ENCODE peak calls at places on chromosome 6, in seven cellular contexts. G, D, I, X, A, S and W are unnamed samples.

GRCh38 chr6:31091680-31092079 is 20.7 kb downstream of the C6orf15 start:
- DNase-seq in I (no peak), X (no peak), S (no peak), A (no peak), G (no peak), D (no peak), W (no peak)

GRCh38 chr6:44304282-44305199 is 8.6 kb downstream of the AARS2 start:
- DNase-seq in A (peak), I (peak), X (no peak), S (peak), D (no peak), G (no peak), W (no peak)

GRCh38 chr6:6972456-6972855 is 135.3 kb upstream of the RREB1 start:
- DNase-seq in A (no peak), X (no peak), G (no peak), D (no peak), S (peak), I (peak), W (no peak)

GRCh38 chr6:2875840-2876207 is 27.3 kb downstream of the SERPINB9 start:
- DNase-seq in D (no peak), X (no peak), I (no peak), G (peak), A (no peak), S (no peak), W (no peak)

GRCh38 chr6:119186490-119186889 is 108.0 kb upstream of the FAM184A start:
- DNase-seq in I (no peak), A (no peak), D (no peak), X (no peak), G (no peak), S (no peak), W (no peak)

GRCh38 chr6:15260099-15260821 is 14.4 kb downstream of the JARID2 start:
- DNase-seq in I (peak), D (no peak), A (no peak), G (no peak), X (no peak), S (peak), W (no peak)

GRCh38 chr6:153328194-153328593 is 197.1 kb upstream of the RGS17 start:
- DNase-seq in X (no peak), D (no peak), G (no peak), S (no peak), A (no peak), I (no peak), W (no peak)

GRCh38 chr6:89302936-89303335 is 12.2 kb downstream of the GABRR2 start:
- DNase-seq in X (no peak), G (no peak), D (no peak), I (no peak), S (no peak), A (no peak), W (no peak)

GRCh38 chr6:145453376-145453775 is 281.9 kb downstream of the EPM2A start:
- DNase-seq in I (no peak), D (no peak), G (no peak), S (peak), X (no peak), A (no peak), W (no peak)

GRCh38 chr6:89508755-89509563 is 76.0 kb downstream of the ANKRD6 start:
- DNase-seq in D (no peak), I (no peak), X (no peak), S (peak), A (no peak), G (peak), W (no peak)

GRCh38 chr6:160254467-160255312 is 3.9 kb downstream of the SLC22A2 start:
- DNase-seq in G (no peak), D (no peak), A (peak), S (no peak), X (no peak), I (no peak), W (no peak)

GRCh38 chr6:157921685-157922367 is 59.8 kb upstream of the SYNJ2 start:
- DNase-seq in D (no peak), G (no peak), X (no peak), I (peak), A (no peak), S (peak), W (no peak)

GRCh38 chr6:91462236-91462635 is 875.4 kb upstream of the MAP3K7 start:
- DNase-seq in A (no peak), G (no peak), I (peak), D (no peak), X (no peak), S (peak), W (no peak)

GRCh38 chr6:73665686-73666319 is 12.0 kb upstream of the SLC17A5 start:
- DNase-seq in S (peak), D (no peak), G (no peak), X (no peak), A (no peak), I (no peak), W (no peak)

GRCh38 chr6:5179917-5180316 is 80.8 kb downstream of the LYRM4 start:
- DNase-seq in S (no peak), I (no peak), G (no peak), A (no peak), D (no peak), X (no peak), W (no peak)

GRCh38 chr6:125947581-125947980 is 9.0 kb upstream of the HINT3 start:
- DNase-seq in A (no peak), G (peak), X (no peak), I (peak), S (peak), D (no peak), W (no peak)

GRCh38 chr6:90226257-90226656 is 70.4 kb downstream of the BACH2 start:
- DNase-seq in S (peak), I (no peak), D (no peak), X (no peak), A (no peak), G (no peak), W (no peak)

GRCh38 chr6:1362643-1363042 is 26.7 kb upstream of the FOXF2 start:
- DNase-seq in A (no peak), I (no peak), S (no peak), D (no peak), X (no peak), G (no peak), W (no peak)

GRCh38 chr6:16154904-16155303 is 26.0 kb downstream of the MYLIP start:
- DNase-seq in G (no peak), X (no peak), S (peak), A (no peak), I (peak), D (peak), W (no peak)

GRCh38 chr6:123702943-123703342 is 66.2 kb upstream of the TRDN start:
- DNase-seq in A (no peak), S (no peak), I (no peak), D (no peak), X (no peak), G (no peak), W (no peak)

GRCh38 chr6:162056061-162056460 is 671.5 kb downstream of the PRKN start:
- DNase-seq in S (no peak), G (no peak), X (no peak), A (no peak), I (no peak), D (no peak), W (no peak)

GRCh38 chr6:159943965-159944598 is 24.8 kb upstream of the IGF2R start:
- DNase-seq in I (no peak), X (no peak), G (no peak), A (no peak), S (no peak), D (no peak), W (no peak)

GRCh38 chr6:123997223-123997622 is 193.6 kb downstream of the NKAIN2 start:
- DNase-seq in A (no peak), I (no peak), G (no peak), D (no peak), S (no peak), X (no peak), W (no peak)

GRCh38 chr6:113083947-113084346 is 736.8 kb downstream of the RFPL4B start:
- DNase-seq in I (no peak), G (no peak), S (no peak), A (no peak), D (no peak), X (no peak), W (no peak)

GRCh38 chr6:113092795-113093194 is 745.7 kb downstream of the RFPL4B start:
- DNase-seq in A (no peak), I (no peak), X (no peak), G (no peak), S (no peak), D (no peak), W (no peak)

GRCh38 chr6:113094781-113095180 is 747.7 kb downstream of the RFPL4B start:
- DNase-seq in D (no peak), A (no peak), I (peak), G (no peak), X (no peak), S (peak), W (no peak)

DNA sequence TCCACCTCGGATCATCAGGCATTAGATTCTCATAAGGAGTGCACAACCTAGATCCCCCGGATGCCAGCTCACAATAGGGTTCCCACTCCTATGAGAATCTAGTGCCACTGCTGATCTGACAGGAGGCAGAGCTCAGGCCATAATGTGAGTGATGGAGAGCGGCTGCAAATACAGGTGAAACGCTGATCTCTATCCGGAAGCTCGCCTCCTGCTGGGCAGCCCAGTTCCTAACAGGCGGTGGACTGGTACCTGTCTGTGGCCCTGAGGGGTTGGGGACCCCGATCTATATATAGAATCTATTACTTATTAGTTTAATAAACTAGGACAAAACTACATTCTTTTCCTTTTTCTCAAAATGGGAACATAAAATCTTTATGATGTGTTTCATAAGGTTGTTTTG is 741.9 kb downstream of the RFPL4B start:
- DNase-seq in D (no peak), I (no peak), G (no peak), A (no peak), X (no peak), S (no peak), W (no peak)
- TF ChIP-seq CTCF in D (no peak), I (no peak), G (no peak), A (no peak), X (no peak), S (no peak), W (no peak)

GRCh38 chr6:41071923-41072835 is at the start of gene OARD1:
- DNase-seq in A (peak), I (peak), X (peak), S (peak), D (peak), G (peak), W (peak)
- TF ChIP-seq CTCF in A (no peak), I (no peak), X (no peak), S (no peak), D (no peak), G (no peak), W (no peak)

GRCh38 chr6:37456126-37456525 is 23.1 kb downstream of the CMTR1 start:
- DNase-seq in S (peak), G (no peak), A (no peak), D (no peak), X (no peak), I (peak), W (no peak)
- TF ChIP-seq CTCF in S (no peak), G (no peak), A (no peak), D (no peak), X (no peak), I (no peak), W (no peak)

DNA sequence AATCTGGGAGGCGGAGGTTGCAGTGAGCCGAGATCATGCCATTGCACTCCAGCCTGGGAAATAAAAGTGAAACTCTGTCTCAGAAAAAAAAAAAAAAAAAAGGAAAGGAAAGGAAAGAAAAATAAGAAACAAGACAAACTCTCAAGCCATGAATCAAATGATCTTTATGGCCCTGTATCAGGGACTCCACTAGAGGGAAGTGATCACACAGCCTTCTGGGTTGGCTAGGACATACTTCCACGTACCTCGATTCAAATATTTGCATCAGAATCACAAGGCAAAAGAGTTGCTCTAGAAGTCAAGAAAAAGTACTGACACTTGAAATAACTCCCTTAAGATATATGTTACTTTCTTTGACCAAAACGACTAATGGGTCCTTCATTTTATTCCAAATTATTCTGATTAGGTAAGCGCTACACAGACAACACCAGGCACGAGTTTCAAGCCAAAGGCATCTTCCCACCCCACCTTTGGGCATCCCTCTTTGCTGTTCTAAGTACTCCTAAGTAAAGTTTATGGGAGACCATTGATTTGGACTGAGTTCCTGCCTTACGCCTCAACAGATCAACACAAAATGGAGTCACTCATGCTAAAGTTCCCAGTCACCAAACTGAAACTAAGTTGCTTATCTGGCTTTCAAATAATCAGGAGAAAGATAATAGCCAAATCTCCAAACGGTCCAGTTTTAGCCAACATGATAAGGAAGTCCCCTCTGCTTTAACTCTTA is 77.5 kb upstream of the NT5E start:
- DNase-seq in X (no peak), G (no peak), S (no peak), I (no peak), A (no peak), D (no peak), W (no peak)
- TF ChIP-seq CTCF in X (peak), G (peak), S (no peak), I (no peak), A (no peak), D (no peak), W (no peak)

GRCh38 chr6:47349931-47350330 is 40.2 kb upstream of the TNFRSF21 start:
- DNase-seq in A (no peak), X (no peak), D (no peak), I (no peak), G (no peak), S (no peak), W (no peak)

GRCh38 chr6:47353822-47354221 is 44.1 kb upstream of the TNFRSF21 start:
- DNase-seq in G (no peak), X (no peak), S (no peak), D (no peak), I (no peak), A (no peak), W (no peak)

GRCh38 chr6:47355496-47355895 is 45.8 kb upstream of the TNFRSF21 start:
- DNase-seq in I (no peak), S (no peak), G (no peak), D (no peak), A (no peak), X (no peak), W (no peak)

GRCh38 chr6:47352966-47353365 is 43.3 kb upstream of the TNFRSF21 start:
- DNase-seq in X (no peak), S (no peak), I (no peak), D (no peak), G (no peak), A (no peak), W (no peak)

DNA sequence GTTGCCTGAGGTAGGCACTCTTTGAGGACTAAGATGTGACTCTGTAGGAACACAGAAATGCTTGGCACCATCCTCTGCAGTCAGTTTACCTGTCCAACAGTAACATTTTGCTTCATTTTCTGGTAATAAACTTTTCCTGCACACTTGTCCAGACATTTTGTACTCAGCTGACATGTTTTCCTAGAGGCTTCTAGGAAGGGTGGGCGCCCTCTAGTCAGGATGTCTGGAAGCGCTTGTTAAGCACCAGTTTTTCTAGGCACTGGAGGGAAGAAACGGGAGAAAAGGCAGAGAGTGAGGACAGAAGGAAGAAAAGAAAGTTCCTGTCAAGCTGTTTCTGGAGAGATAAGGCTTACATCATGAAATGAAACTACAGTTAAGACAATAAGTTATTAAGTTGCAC is 42.5 kb upstream of the TNFRSF21 start:
- DNase-seq in S (no peak), I (no peak), G (no peak), X (no peak), A (no peak), D (no peak), W (no peak)
- TF ChIP-seq CTCF in S (peak), I (no peak), G (no peak), X (no peak), A (no peak), D (no peak), W (no peak)